ENCODE peak calls at places on chromosomes 11 and 22, in eight cellular contexts. L is ovary, V is thyroid gland, F is HCT116, J is tibial nerve, T is pancreas, D is kidney, G is spleen. Z is an unnamed sample. For H3K4me1, the result is how much of the 10 kb centered on the place peaks cover.

GRCh38 chr11:95788921-95789505 is 569 bp downstream of the FAM76B start:
- DNase-seq in L (no peak), V (no peak), F (no peak), J (no peak), T (peak), D (no peak), G (no peak), Z (no peak)

GRCh38 chr22:20207277-20208025 is 56.6 kb upstream of the CCDC188 start:
- DNase-seq in L (no peak), V (no peak), F (no peak), J (no peak), T (no peak), D (no peak), G (no peak), Z (no peak)

GRCh38 chr11:45513806-45514340 is 151.5 kb downstream of the CHST1 start:
- DNase-seq in L (no peak), V (no peak), F (no peak), J (no peak), T (no peak), D (no peak), G (no peak), Z (no peak)

GRCh38 chr11:10413268-10413667 is 41.8 kb upstream of the AMPD3 start:
- DNase-seq in L (no peak), V (no peak), F (peak), J (no peak), T (no peak), D (no peak), G (peak), Z (peak)

GRCh38 chr11:109425554-109425953 is 3.6 kb downstream of the C11orf87 start:
- DNase-seq in L (no peak), V (no peak), F (no peak), J (no peak), T (no peak), D (no peak), G (no peak), Z (no peak)

GRCh38 chr11:76787271-76787670 is 4.1 kb downstream of the TSKU start:
- DNase-seq in L (no peak), V (no peak), F (no peak), J (no peak), T (no peak), D (no peak), G (no peak), Z (no peak)

GRCh38 chr22:49826603-49827306 is 918 bp downstream of the BRD1 start:
- DNase-seq in L (peak), V (peak), F (no peak), J (no peak), T (peak), D (no peak), G (peak), Z (peak)

GRCh38 chr11:73192272-73192671 is 25.8 kb upstream of the P2RY2 start:
- DNase-seq in L (peak), V (no peak), F (peak), J (no peak), T (no peak), D (peak), G (no peak), Z (peak)

GRCh38 chr11:108135845-108136599 is 14.7 kb downstream of the ACAT1 start:
- DNase-seq in L (no peak), V (no peak), F (no peak), J (no peak), T (no peak), D (no peak), G (no peak), Z (no peak)

GRCh38 chr11:66116576-66117361 is 46.7 kb downstream of the PACS1 start:
- DNase-seq in L (no peak), V (peak), F (no peak), J (no peak), T (no peak), D (no peak), G (no peak), Z (no peak)

GRCh38 chr11:76237041-76237649 is 30.8 kb upstream of the WNT11 start:
- DNase-seq in L (no peak), V (no peak), F (no peak), J (no peak), T (no peak), D (no peak), G (no peak), Z (no peak)

GRCh38 chr22:49724893-49725489 is 102.7 kb downstream of the BRD1 start:
- DNase-seq in L (peak), V (peak), F (peak), J (no peak), T (peak), D (peak), G (peak), Z (no peak)

GRCh38 chr11:1358286-1358685 is 31.4 kb upstream of the BRSK2 start:
- DNase-seq in L (no peak), V (no peak), F (no peak), J (no peak), T (no peak), D (peak), G (peak), Z (no peak)

GRCh38 chr11:81570669-81571068 is 1163.0 kb downstream of the FAM181B start:
- DNase-seq in L (no peak), V (no peak), F (no peak), J (no peak), T (no peak), D (no peak), G (no peak), Z (no peak)

GRCh38 chr22:21103633-21104032 is 57.9 kb downstream of the LRRC74B start:
- DNase-seq in L (no peak), V (no peak), F (no peak), J (no peak), T (no peak), D (no peak), G (no peak), Z (no peak)

GRCh38 chr22:23385301-23386244 is 194.5 kb downstream of the IGLL1 start:
- DNase-seq in L (peak), V (peak), F (peak), J (peak), T (peak), D (peak), G (peak), Z (peak)

GRCh38 chr11:75778962-75779361 is 10.4 kb downstream of the DGAT2 start:
- DNase-seq in L (no peak), V (no peak), F (no peak), J (no peak), T (no peak), D (peak), G (peak), Z (no peak)

GRCh38 chr11:119101367-119101758 is 290 bp downstream of the DPAGT1 start:
- DNase-seq in L (no peak), V (no peak), F (no peak), J (no peak), T (no peak), D (no peak), G (no peak), Z (no peak)

GRCh38 chr11:82980292-82980691 is 78.8 kb downstream of the DDIAS start:
- DNase-seq in L (no peak), V (no peak), F (peak), J (no peak), T (no peak), D (no peak), G (no peak), Z (no peak)

GRCh38 chr11:46198245-46198872 is 77.1 kb upstream of the PHF21A start:
- DNase-seq in L (no peak), V (no peak), F (no peak), J (no peak), T (no peak), D (no peak), G (no peak), Z (no peak)

GRCh38 chr22:43824724-43825485 is 12.8 kb upstream of the EFCAB6 start:
- DNase-seq in L (peak), V (no peak), F (no peak), J (no peak), T (no peak), D (peak), G (no peak), Z (no peak)

GRCh38 chr11:114091791-114092397 is 32.4 kb downstream of the ZBTB16 start:
- DNase-seq in L (no peak), V (no peak), F (no peak), J (no peak), T (no peak), D (no peak), G (no peak), Z (peak)

GRCh38 chr22:25766418-25766817 is 24.4 kb downstream of the MYO18B start:
- DNase-seq in L (no peak), V (no peak), F (no peak), J (no peak), T (no peak), D (no peak), G (no peak), Z (no peak)

GRCh38 chr11:89433278-89433677 is 57.9 kb downstream of the NOX4 start:
- DNase-seq in L (no peak), V (no peak), F (no peak), J (no peak), T (no peak), D (no peak), G (no peak), Z (no peak)

GRCh38 chr11:73286240-73286810 is 14.2 kb downstream of the P2RY6 start:
- DNase-seq in L (no peak), V (no peak), F (no peak), J (no peak), T (no peak), D (peak), G (peak), Z (no peak)

GRCh38 chr11:92978226-92979111 is 9.0 kb downstream of the MTNR1B start:
- DNase-seq in L (no peak), V (peak), F (no peak), J (no peak), T (no peak), D (no peak), G (no peak), Z (no peak)

GRCh38 chr22:20641198-20641892 is 132.6 kb upstream of the SERPIND1 start:
- DNase-seq in L (no peak), V (no peak), F (no peak), J (no peak), T (no peak), D (no peak), G (no peak), Z (no peak)

GRCh38 chr22:44210721-44211120 is 30.0 kb downstream of the PARVG start:
- DNase-seq in L (no peak), V (no peak), F (no peak), J (no peak), T (no peak), D (no peak), G (no peak), Z (no peak)

GRCh38 chr11:31995031-31995430 is 95.8 kb upstream of the RCN1 start:
- DNase-seq in L (no peak), V (no peak), F (no peak), J (no peak), T (no peak), D (peak), G (no peak), Z (no peak)

GRCh38 chr22:37533995-37534394 is 14.8 kb upstream of the CARD10 start:
- DNase-seq in L (no peak), V (no peak), F (peak), J (no peak), T (no peak), D (no peak), G (no peak), Z (no peak)

GRCh38 chr11:108559904-108560303 is 33.7 kb downstream of the EXPH5 start:
- DNase-seq in L (no peak), V (no peak), F (no peak), J (no peak), T (no peak), D (no peak), G (no peak), Z (no peak)

GRCh38 chr11:108226036-108226435 is 3.2 kb downstream of the ATM start:
- DNase-seq in L (no peak), V (no peak), F (no peak), J (no peak), T (no peak), D (no peak), G (no peak), Z (no peak)

GRCh38 chr11:57764527-57764926 is 2.9 kb downstream of the CTNND1 start:
- DNase-seq in L (no peak), V (no peak), F (no peak), J (no peak), T (no peak), D (no peak), G (no peak), Z (no peak)
- H3K4me1 ChIP-seq in L (under half), V (under half), F (under half), J (under half), T (under half), D (under half), G (half or more), Z (half or more)

DNA sequence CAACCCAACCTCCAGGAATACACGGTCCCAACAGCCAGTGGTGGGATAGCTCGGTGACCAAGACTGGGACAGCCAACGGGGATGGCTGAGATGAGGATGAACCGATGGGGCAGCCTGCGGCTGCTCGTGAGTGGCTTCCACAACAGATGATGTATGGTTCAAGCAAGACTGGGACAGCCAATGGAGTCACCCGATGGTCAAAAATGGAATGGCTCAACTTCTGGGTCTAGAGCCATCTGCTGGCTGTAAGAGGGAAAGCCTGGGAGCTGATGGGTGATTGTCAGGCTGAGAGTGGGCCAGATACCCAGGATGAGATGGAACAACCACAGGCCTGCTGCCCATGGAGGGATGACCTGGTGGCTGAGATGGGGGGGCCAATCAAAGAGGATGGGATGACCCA is 35.5 kb downstream of the SYT7 start:
- DNase-seq in L (no peak), V (no peak), F (peak), J (no peak), T (no peak), D (no peak), G (no peak), Z (no peak)
- TF ChIP-seq CTCF in L (no peak), V (no peak), F (peak), J (no peak), T (no peak), D (no peak), G (no peak), Z (no peak)

GRCh38 chr22:41844036-41844435 is 11.1 kb downstream of the SREBF2 start:
- DNase-seq in L (no peak), V (no peak), F (no peak), J (no peak), T (no peak), D (no peak), G (no peak), Z (no peak)
- H3K4me1 ChIP-seq in L (under half), V (under half), F (under half), J (under half), T (under half), D (under half), G (half or more), Z (under half)

DNA sequence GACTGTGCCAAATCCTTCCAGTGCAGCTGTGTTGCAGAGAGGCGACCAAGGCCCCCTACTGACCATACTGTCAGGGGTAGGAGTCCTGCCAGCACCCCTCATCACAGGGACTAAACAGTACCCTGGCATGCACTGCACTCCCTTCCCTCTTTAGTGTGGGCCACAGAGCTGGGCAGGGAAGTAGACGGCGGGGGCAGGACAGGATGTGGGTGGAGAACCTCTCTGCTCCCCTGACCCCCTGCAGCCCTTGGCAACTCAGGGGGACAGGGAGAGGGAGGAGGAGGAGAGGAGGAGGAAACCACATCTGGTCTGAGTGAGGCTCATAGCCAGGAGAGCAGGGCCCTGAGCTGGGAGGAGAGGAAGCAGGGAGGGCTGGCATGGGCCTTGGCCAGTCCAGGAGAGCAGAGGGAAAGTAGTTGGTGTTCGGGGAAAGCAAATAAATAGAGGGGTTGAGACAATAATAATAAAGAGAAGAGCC is 61.7 kb downstream of the RPUSD4 start:
- DNase-seq in L (peak), V (no peak), F (no peak), J (no peak), T (no peak), D (no peak), G (peak), Z (no peak)
- TF ChIP-seq CTCF in L (no peak), V (no peak), F (no peak), J (no peak), T (no peak), D (no peak), G (no peak), Z (no peak)

DNA sequence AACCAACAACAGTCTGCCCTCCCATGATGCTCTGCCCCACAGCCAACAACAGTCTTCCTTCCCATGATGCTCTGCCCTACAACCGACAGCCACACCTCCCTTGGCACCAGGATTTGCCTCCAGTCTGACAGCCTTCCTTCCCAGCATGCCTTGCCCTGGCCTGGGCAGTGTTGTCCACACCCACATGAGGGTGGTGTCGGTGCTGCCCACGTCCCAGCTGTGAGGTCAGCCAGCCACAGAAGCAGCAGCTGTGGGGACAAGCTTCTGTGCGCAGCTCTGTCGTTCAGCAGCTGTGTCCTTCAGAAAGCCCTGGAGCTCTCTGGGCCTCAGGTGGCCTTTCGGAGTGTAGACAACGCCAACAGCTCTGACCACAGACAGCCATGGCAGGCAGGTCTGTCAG is 1378.9 kb downstream of the BRD1 start:
- DNase-seq in L (peak), V (no peak), F (no peak), J (no peak), T (no peak), D (peak), G (peak), Z (no peak)
- H3K4me1 ChIP-seq in L (under half), V (under half), F (under half), J (under half), T (under half), D (under half), G (under half), Z (under half)

GRCh38 chr11:7572001-7572712 is 58.4 kb downstream of the PPFIBP2 start:
- DNase-seq in L (no peak), V (no peak), F (no peak), J (no peak), T (no peak), D (no peak), G (no peak), Z (no peak)
- TF ChIP-seq CTCF in L (no peak), V (no peak), F (no peak), J (no peak), T (no peak), D (no peak), G (no peak), Z (no peak)

Z was measured in gastrocnemius medialis.